ENCODE peak calls at places on chromosome 14, in nine cellular contexts. V is amniotic epithelial cell; S is stimulated activated CD4-positive, alpha-beta T cell treated with anti-CD3 and anti-CD28 coated beads, Interleukin-4, amount 100 ng/mL, for 24 hours; M is GM12865; J is dorsolateral prefrontal cortex; R is GM23338; U is right atrium auricular region; B is H54; P is GM20000. I is an unnamed sample.

GRCh38 chr14:68239988-68240387 is 420.4 kb downstream of the RAD51B start:
- DNase-seq in V (peak), S (no peak), M (no peak), J (no peak), R (no peak), U (no peak), B (no peak), P (no peak), I (no peak)

GRCh38 chr14:93956514-93957332 is 19.6 kb downstream of the ASB2 start:
- DNase-seq in V (no peak), S (no peak), M (peak), J (no peak), R (no peak), U (no peak), B (no peak), P (peak), I (no peak)

GRCh38 chr14:50943943-50944646 is at the start of gene PYGL:
- DNase-seq in V (peak), S (peak), M (peak), J (no peak), R (peak), U (peak), B (peak), P (peak), I (no peak)

GRCh38 chr14:56247495-56248087 is 129.4 kb downstream of the PELI2 start:
- DNase-seq in V (peak), S (no peak), M (no peak), J (no peak), R (peak), U (no peak), B (no peak), P (no peak), I (no peak)

GRCh38 chr14:89531661-89532335 is 114.8 kb upstream of the FOXN3 start:
- DNase-seq in V (no peak), S (no peak), M (no peak), J (no peak), R (no peak), U (no peak), B (no peak), P (no peak), I (no peak)

GRCh38 chr14:89294060-89294459 is 123.0 kb downstream of the FOXN3 start:
- DNase-seq in V (no peak), S (no peak), M (no peak), J (no peak), R (no peak), U (no peak), B (no peak), P (no peak), I (no peak)

GRCh38 chr14:71400821-71401447 is 493.7 kb downstream of the PCNX1 start:
- DNase-seq in V (peak), S (no peak), M (peak), J (no peak), R (no peak), U (no peak), B (no peak), P (peak), I (no peak)

GRCh38 chr14:72679591-72680151 is 214.2 kb downstream of the DPF3 start:
- DNase-seq in V (no peak), S (no peak), M (no peak), J (no peak), R (peak), U (no peak), B (no peak), P (no peak), I (no peak)

GRCh38 chr14:68084256-68084655 is 264.7 kb downstream of the RAD51B start:
- DNase-seq in V (peak), S (no peak), M (peak), J (no peak), R (no peak), U (no peak), B (no peak), P (no peak), I (no peak)

GRCh38 chr14:38505221-38506095 is 249.6 kb upstream of the CLEC14A start:
- DNase-seq in V (peak), S (no peak), M (no peak), J (no peak), R (no peak), U (no peak), B (no peak), P (no peak), I (no peak)

GRCh38 chr14:69005432-69006148 is 26.5 kb upstream of the ACTN1 start:
- DNase-seq in V (peak), S (no peak), M (no peak), J (no peak), R (no peak), U (peak), B (peak), P (no peak), I (no peak)

GRCh38 chr14:52954346-52955214 is 3.7 kb upstream of the FERMT2 start:
- DNase-seq in V (peak), S (no peak), M (peak), J (no peak), R (peak), U (no peak), B (no peak), P (peak), I (no peak)

GRCh38 chr14:35853225-35853624 is 27.1 kb downstream of the BRMS1L start:
- DNase-seq in V (no peak), S (no peak), M (no peak), J (no peak), R (no peak), U (no peak), B (no peak), P (no peak), I (no peak)

GRCh38 chr14:63510538-63510937 is 32.6 kb downstream of the PPP2R5E start:
- DNase-seq in V (peak), S (peak), M (no peak), J (no peak), R (no peak), U (no peak), B (no peak), P (peak), I (no peak)

GRCh38 chr14:61589691-61590521 is 105.4 kb upstream of the HIF1A start:
- DNase-seq in V (no peak), S (no peak), M (peak), J (no peak), R (no peak), U (no peak), B (no peak), P (no peak), I (no peak)

GRCh38 chr14:69865701-69866365 is 13.4 kb upstream of the SMOC1 start:
- DNase-seq in V (no peak), S (no peak), M (no peak), J (no peak), R (no peak), U (no peak), B (no peak), P (no peak), I (no peak)

GRCh38 chr14:50600849-50601248 is 40.9 kb downstream of the ATL1 start:
- DNase-seq in V (peak), S (no peak), M (no peak), J (no peak), R (peak), U (no peak), B (no peak), P (no peak), I (no peak)

GRCh38 chr14:99575043-99576023 is 28.7 kb downstream of the CCDC85C start:
- DNase-seq in V (peak), S (no peak), M (no peak), J (no peak), R (no peak), U (no peak), B (peak), P (no peak), I (no peak)

GRCh38 chr14:73526036-73526984 is 10.6 kb upstream of the ACOT1 start:
- DNase-seq in V (peak), S (no peak), M (no peak), J (no peak), R (no peak), U (no peak), B (no peak), P (peak), I (no peak)

GRCh38 chr14:68926236-68926635 is 52.9 kb downstream of the ACTN1 start:
- DNase-seq in V (peak), S (no peak), M (no peak), J (no peak), R (peak), U (no peak), B (no peak), P (no peak), I (no peak)

GRCh38 chr14:93317200-93317599 is 15.6 kb downstream of the BTBD7 start:
- DNase-seq in V (no peak), S (no peak), M (no peak), J (no peak), R (no peak), U (no peak), B (no peak), P (no peak), I (no peak)

GRCh38 chr14:60249321-60250251 is 565 bp downstream of the PPM1A start:
- DNase-seq in V (peak), S (peak), M (peak), J (peak), R (peak), U (peak), B (peak), P (peak), I (peak)

GRCh38 chr14:69043007-69043444 is 63.9 kb upstream of the ACTN1 start:
- DNase-seq in V (no peak), S (no peak), M (no peak), J (no peak), R (no peak), U (no peak), B (no peak), P (no peak), I (no peak)

GRCh38 chr14:92964124-92965109 is 41.5 kb downstream of the CHGA start:
- DNase-seq in V (no peak), S (no peak), M (no peak), J (no peak), R (no peak), U (no peak), B (no peak), P (no peak), I (no peak)

GRCh38 chr14:100025111-100025510 is 40.1 kb upstream of the EVL start:
- DNase-seq in V (peak), S (peak), M (peak), J (no peak), R (peak), U (no peak), B (peak), P (peak), I (no peak)

GRCh38 chr14:75198291-75198933 is 22.0 kb upstream of the TMED10 start:
- DNase-seq in V (no peak), S (no peak), M (no peak), J (no peak), R (no peak), U (no peak), B (no peak), P (no peak), I (no peak)

GRCh38 chr14:55366271-55366670 is 45.4 kb downstream of the ATG14 start:
- DNase-seq in V (peak), S (no peak), M (no peak), J (no peak), R (no peak), U (no peak), B (no peak), P (no peak), I (no peak)

GRCh38 chr14:103317251-103317650 is 16.8 kb upstream of the EIF5 start:
- DNase-seq in V (no peak), S (no peak), M (no peak), J (no peak), R (peak), U (no peak), B (no peak), P (no peak), I (no peak)

GRCh38 chr14:56579345-56580316 is at the start of gene TMEM260:
- DNase-seq in V (peak), S (peak), M (peak), J (peak), R (peak), U (peak), B (peak), P (peak), I (peak)

GRCh38 chr14:73789996-73790581 is 61.5 kb upstream of the PTGR2 start:
- DNase-seq in V (peak), S (no peak), M (no peak), J (peak), R (no peak), U (peak), B (peak), P (no peak), I (no peak)